ENCODE peak calls at places on chromosomes 13 and 19, in seven cellular contexts. L, B, C, Y, X, I and U are unnamed samples.

GRCh38 chr19:38862321-38863059 is 12.7 kb upstream of the HNRNPL start:
- DNase-seq in L (no peak), B (no peak), C (peak; percentile 29), Y (peak; percentile 59), X (no peak), I (no peak), U (no peak)

GRCh38 chr19:47381653-47382279 is 32.7 kb downstream of the DHX34 start:
- DNase-seq in L (peak; percentile 95), B (no peak), C (no peak), Y (peak; percentile 25), X (no peak), I (no peak), U (peak; percentile 59)

GRCh38 chr19:28963481-28964245 is 249.3 kb downstream of the UQCRFS1 start:
- DNase-seq in L (no peak), B (no peak), C (no peak), Y (no peak), X (no peak), I (no peak), U (no peak)

GRCh38 chr13:50123862-50124535 is 108.8 kb downstream of the KCNRG start:
- DNase-seq in L (peak; percentile 99), B (peak; percentile 60), C (peak; percentile 89), Y (peak; percentile 80), X (peak; percentile 88), I (peak; percentile 85), U (peak; percentile 82)

GRCh38 chr13:26541678-26542553 is 15.6 kb upstream of the WASF3 start:
- DNase-seq in L (no peak), B (no peak), C (no peak), Y (no peak), X (no peak), I (no peak), U (no peak)

GRCh38 chr19:50204811-50205675 is 1.6 kb downstream of the MYH14 start:
- DNase-seq in L (no peak), B (no peak), C (no peak), Y (peak; percentile 95), X (peak; percentile 96), I (no peak), U (no peak)

GRCh38 chr19:50906217-50906616 is 5.0 kb downstream of the KLK4 start:
- DNase-seq in L (peak; percentile 43), B (no peak), C (no peak), Y (peak; percentile 14), X (peak; percentile 77), I (no peak), U (no peak)

GRCh38 chr13:67438465-67438864 is 208.3 kb upstream of the PCDH9 start:
- DNase-seq in L (peak; percentile 9), B (no peak), C (no peak), Y (no peak), X (no peak), I (no peak), U (no peak)

GRCh38 chr19:46812898-46813569 is 24.6 kb upstream of the SLC1A5 start:
- DNase-seq in L (no peak), B (no peak), C (no peak), Y (no peak), X (no peak), I (no peak), U (no peak)

GRCh38 chr19:46442808-46443450 is 14.2 kb upstream of the PNMA8C start:
- DNase-seq in L (no peak), B (no peak), C (peak; percentile 77), Y (no peak), X (no peak), I (no peak), U (no peak)

GRCh38 chr19:36245210-36246005 is 30.5 kb downstream of the ZNF146 start:
- DNase-seq in L (no peak), B (no peak), C (no peak), Y (no peak), X (peak; percentile 94), I (peak; percentile 71), U (no peak)
- TF ChIP-seq CTCF in L (no peak), B (no peak), C (no peak), Y (no peak), X (peak; percentile 59), I (no peak), U (no peak)

GRCh38 chr13:29319451-29319850 is 276.0 kb downstream of the SLC7A1 start:
- DNase-seq in L (no peak), B (no peak), C (no peak), Y (no peak), X (peak; percentile 72), I (no peak), U (no peak)
- TF ChIP-seq CTCF in L (no peak), B (no peak), C (no peak), Y (no peak), X (peak; percentile 57), I (no peak), U (no peak)

GRCh38 chr19:42634409-42635232 is 39.9 kb upstream of the CEACAM8 start:
- DNase-seq in L (peak; percentile 37), B (no peak), C (peak; percentile 6), Y (peak; percentile 12), X (no peak), I (no peak), U (no peak)

GRCh38 chr19:42629191-42629590 is 34.5 kb upstream of the CEACAM8 start:
- DNase-seq in L (no peak), B (no peak), C (no peak), Y (no peak), X (no peak), I (no peak), U (no peak)

DNA sequence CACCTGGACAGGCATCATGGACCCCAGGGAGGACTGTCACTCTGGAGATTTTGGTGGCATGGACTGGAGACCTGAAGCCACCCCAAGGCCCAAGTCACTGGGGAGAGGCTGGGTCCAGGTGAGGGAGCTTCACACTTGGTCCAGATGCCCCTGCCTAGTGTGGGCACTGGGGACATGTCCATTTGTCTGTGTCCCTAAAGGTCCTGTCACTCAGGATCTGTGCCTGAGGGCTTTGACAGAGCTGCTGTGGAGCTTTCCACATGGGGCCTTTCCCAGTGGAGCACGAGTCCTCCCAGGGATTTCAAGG is 40.5 kb upstream of the CEACAM8 start:
- DNase-seq in L (no peak), B (no peak), C (no peak), Y (no peak), X (no peak), I (no peak), U (no peak)
- TF ChIP-seq CTCF in L (no peak), B (peak; percentile 12), C (no peak), Y (no peak), X (no peak), I (no peak), U (no peak)

GRCh38 chr13:28819748-28820098 is 416 bp upstream of the MTUS2 start:
- DNase-seq in L (peak; percentile 57), B (peak; percentile 35), C (peak; percentile 30), Y (peak; percentile 28), X (peak; percentile 81), I (no peak), U (no peak)

GRCh38 chr13:28820099-28821051 is at the start of gene MTUS2:
- DNase-seq in L (no peak), B (no peak), C (no peak), Y (no peak), X (peak; percentile 72), I (no peak), U (no peak)

GRCh38 chr13:28822161-28822560 is 2.0 kb downstream of the MTUS2 start:
- DNase-seq in L (no peak), B (no peak), C (no peak), Y (no peak), X (no peak), I (no peak), U (no peak)

GRCh38 chr13:28819046-28819747 is 942 bp upstream of the MTUS2 start:
- DNase-seq in L (peak; percentile 39), B (no peak), C (peak; percentile 7), Y (no peak), X (no peak), I (no peak), U (no peak)

GRCh38 chr13:28817204-28817603 is 2.9 kb upstream of the MTUS2 start:
- DNase-seq in L (no peak), B (no peak), C (no peak), Y (no peak), X (peak; percentile 47), I (no peak), U (no peak)
- TF ChIP-seq CTCF in L (peak; percentile 17), B (no peak), C (no peak), Y (no peak), X (peak; percentile 69), I (no peak), U (no peak)

DNA sequence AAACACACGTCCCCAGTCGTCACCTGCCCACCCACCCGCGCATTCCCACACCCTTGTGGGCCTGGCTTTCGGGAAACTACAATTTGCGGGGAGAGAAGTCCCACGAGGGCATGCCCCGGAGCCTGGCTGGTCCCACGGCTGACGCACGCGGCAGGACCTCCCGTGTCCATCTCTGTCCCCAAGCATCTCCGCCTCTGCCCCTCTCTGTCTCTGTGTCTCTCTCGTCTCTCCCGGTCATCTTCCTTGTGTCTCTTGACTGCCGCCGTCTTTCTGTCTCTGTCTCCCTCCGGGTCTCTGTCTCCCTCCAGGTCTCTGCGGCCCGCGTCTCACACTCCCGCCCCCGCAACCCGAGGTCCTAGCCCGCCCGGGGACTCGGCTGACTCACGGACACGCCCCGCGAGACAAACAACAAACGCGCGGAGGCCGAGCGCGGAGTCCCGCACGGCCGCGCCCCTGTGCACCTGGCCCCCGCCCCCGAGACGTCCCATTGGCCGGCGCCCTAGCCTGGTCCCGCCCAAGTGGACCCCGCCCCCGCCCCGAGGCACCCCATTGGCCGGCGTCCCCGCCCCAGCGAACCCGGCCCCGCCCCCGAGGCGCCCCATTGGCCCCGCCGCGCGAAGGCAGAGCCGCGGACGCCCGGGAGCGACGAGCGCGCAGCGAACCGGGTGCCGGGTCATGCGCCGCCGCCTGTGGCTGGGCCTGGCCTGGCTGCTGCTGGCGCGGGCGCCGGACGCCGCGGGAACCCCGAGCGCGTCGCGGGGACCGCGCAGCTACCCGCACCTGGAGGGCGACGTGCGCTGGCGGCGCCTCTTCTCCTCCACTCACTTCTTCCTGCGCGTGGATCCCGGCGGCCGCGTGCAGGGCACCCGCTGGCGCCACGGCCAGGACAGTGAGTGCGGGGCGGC is at the start of gene FGF22:
- DNase-seq in L (peak; percentile 80), B (peak; percentile 98), C (peak; percentile 81), Y (peak; percentile 97), X (peak; percentile 90), I (peak; percentile 98), U (peak; percentile 90)
- TF ChIP-seq CTCF in L (no peak), B (no peak), C (no peak), Y (no peak), X (no peak), I (peak; percentile 9), U (no peak)

GRCh38 chr13:110306960-110307696 is at the start of the genes COL4A1 and COL4A2:
- DNase-seq in L (no peak), B (no peak), C (peak; percentile 80), Y (peak; percentile 61), X (peak; percentile 72), I (peak; percentile 80), U (no peak)
- TF ChIP-seq CTCF in L (no peak), B (no peak), C (no peak), Y (no peak), X (no peak), I (no peak), U (no peak)

GRCh38 chr13:32941368-32941767 is 74.9 kb upstream of the KL start:
- DNase-seq in L (no peak), B (no peak), C (no peak), Y (no peak), X (no peak), I (no peak), U (no peak)
- TF ChIP-seq CTCF in L (no peak), B (no peak), C (no peak), Y (no peak), X (no peak), I (no peak), U (no peak)